ENCODE peak calls at places on chromosomes 1 and 21, in eight cellular contexts. X is esophagus muscularis mucosa; U is Calu3; C is AG04450; O is endodermal cell; L is progenitor cell of endocrine pancreas; A is CD8-positive, alpha-beta T cell; P is GM10248. T is an unnamed sample.

GRCh38 chr1:186188004-186188539 is 187.0 kb downstream of the TPR start:
- DNase-seq in X (no peak), U (no peak), C (peak; percentile 47), O (no peak), L (no peak), A (no peak), P (no peak), T (no peak)

GRCh38 chr1:68049941-68050878 is at the start of gene DIRAS3:
- DNase-seq in X (no peak), U (peak; percentile 48), C (peak; percentile 23), O (peak; percentile 55), L (no peak), A (no peak), P (no peak), T (no peak)

GRCh38 chr1:52662645-52663313 is 29.8 kb downstream of the SHISAL2A start:
- DNase-seq in X (no peak), U (peak; percentile 52), C (no peak), O (peak; percentile 90), L (no peak), A (no peak), P (no peak), T (no peak)

GRCh38 chr1:17587693-17588047 is 48.2 kb downstream of the ARHGEF10L start:
- DNase-seq in X (no peak), U (no peak), C (no peak), O (peak; percentile 88), L (no peak), A (no peak), P (no peak), T (no peak)

GRCh38 chr1:224769987-224770693 is 154.0 kb downstream of the CNIH3 start:
- DNase-seq in X (peak; percentile 72), U (no peak), C (peak; percentile 59), O (no peak), L (no peak), A (no peak), P (no peak), T (peak; percentile 23)

GRCh38 chr1:18284750-18285532 is 177.3 kb downstream of the IGSF21 start:
- DNase-seq in X (no peak), U (no peak), C (no peak), O (no peak), L (no peak), A (no peak), P (no peak), T (no peak)

GRCh38 chr1:35876988-35877387 is 6.0 kb upstream of the AGO1 start:
- DNase-seq in X (no peak), U (no peak), C (no peak), O (peak; percentile 86), L (peak; percentile 30), A (no peak), P (no peak), T (no peak)

GRCh38 chr1:27382950-27383627 is at the start of gene CD164L2:
- DNase-seq in X (no peak), U (peak; percentile 52), C (no peak), O (peak; percentile 97), L (peak; percentile 61), A (no peak), P (no peak), T (no peak)

GRCh38 chr1:1543706-1544099 is 3.3 kb upstream of the TMEM240 start:
- DNase-seq in X (no peak), U (no peak), C (no peak), O (no peak), L (no peak), A (no peak), P (no peak), T (no peak)

GRCh38 chr21:20811702-20812101 is 186.5 kb upstream of the NCAM2 start:
- DNase-seq in X (no peak), U (no peak), C (no peak), O (no peak), L (no peak), A (no peak), P (no peak), T (no peak)

GRCh38 chr1:210241121-210241520 is 8.5 kb downstream of the SERTAD4 start:
- DNase-seq in X (peak; percentile 70), U (no peak), C (no peak), O (no peak), L (no peak), A (no peak), P (no peak), T (no peak)

GRCh38 chr1:210237514-210237913 is 4.9 kb downstream of the SERTAD4 start:
- DNase-seq in X (peak; percentile 57), U (no peak), C (no peak), O (no peak), L (no peak), A (no peak), P (no peak), T (no peak)

GRCh38 chr1:210237981-210238380 is 5.4 kb downstream of the SERTAD4 start:
- DNase-seq in X (no peak), U (no peak), C (no peak), O (no peak), L (no peak), A (no peak), P (no peak), T (no peak)

GRCh38 chr1:210236840-210237409 is 4.3 kb downstream of the SERTAD4 start:
- DNase-seq in X (no peak), U (no peak), C (no peak), O (peak; percentile 62), L (no peak), A (no peak), P (no peak), T (peak; percentile 89)

GRCh38 chr1:210239295-210240155 is 6.9 kb downstream of the SERTAD4 start:
- DNase-seq in X (peak; percentile 90), U (peak; percentile 36), C (peak; percentile 84), O (peak; percentile 57), L (no peak), A (no peak), P (no peak), T (no peak)
- TF ChIP-seq CTCF in X (peak; percentile 25), U (peak; percentile 54), C (peak; percentile 76), O (peak; percentile 78), L (peak; percentile 52), A (no peak), P (no peak), T (peak; percentile 67)

GRCh38 chr1:88029142-88029541 is 654.9 kb upstream of the PKN2 start:
- DNase-seq in X (no peak), U (peak; percentile 26), C (no peak), O (peak; percentile 58), L (no peak), A (no peak), P (no peak), T (no peak)
- TF ChIP-seq CTCF in X (no peak), U (no peak), C (peak; percentile 17), O (peak; percentile 56), L (peak; percentile 45), A (no peak), P (no peak), T (no peak)

DNA sequence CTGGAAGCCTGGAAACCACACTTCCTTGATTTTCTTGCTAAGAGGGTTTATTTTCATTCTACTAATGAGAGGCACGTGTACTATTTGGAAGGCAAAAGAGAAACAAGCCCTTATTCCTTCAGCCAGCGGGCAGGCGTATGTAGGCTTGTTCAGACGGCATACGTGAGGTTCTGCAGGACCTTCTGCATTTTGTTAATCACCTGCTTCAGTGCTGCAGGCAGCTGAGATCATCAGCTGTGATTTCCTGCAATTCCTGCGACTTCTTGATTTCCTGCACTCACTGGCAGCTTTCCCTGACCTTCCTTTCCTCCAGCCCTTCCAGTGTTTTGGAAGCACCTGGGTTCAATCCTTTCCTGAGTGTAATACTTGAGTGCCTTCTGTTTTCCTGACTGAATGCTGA is 43.4 kb downstream of the TSNAX start:
- DNase-seq in X (no peak), U (no peak), C (no peak), O (no peak), L (no peak), A (no peak), P (no peak), T (no peak)
- TF ChIP-seq CTCF in X (no peak), U (no peak), C (no peak), O (no peak), L (no peak), A (no peak), P (no peak), T (no peak)

DNA sequence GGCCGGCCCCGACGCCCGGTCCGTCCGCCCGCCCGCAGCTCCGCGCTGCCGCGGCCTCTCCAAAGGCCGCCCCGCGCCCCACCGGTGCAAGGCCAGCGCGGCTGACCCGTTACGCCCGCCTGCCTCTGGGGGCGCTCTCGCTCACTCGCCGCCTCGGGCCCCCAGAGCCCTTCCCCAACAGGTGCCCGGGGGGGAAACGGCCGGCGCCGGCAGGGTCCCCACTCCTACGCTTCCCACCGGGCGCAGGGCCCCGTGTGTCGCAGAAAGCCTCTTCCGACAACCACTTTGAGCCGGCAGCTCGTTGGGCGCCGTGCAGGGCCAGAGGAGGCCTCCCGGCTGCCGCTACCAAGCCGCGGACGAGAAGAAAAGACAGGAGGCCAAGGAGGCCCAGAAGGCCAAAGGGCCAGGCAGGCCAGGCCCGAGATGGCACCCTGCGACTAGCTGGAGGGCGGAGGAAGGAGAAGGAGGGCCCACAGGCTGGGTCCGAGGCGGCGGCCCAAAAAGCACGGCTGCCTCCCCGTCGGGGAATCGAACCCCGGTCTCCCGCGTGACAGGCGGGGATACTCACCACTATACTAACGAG is 64.9 kb upstream of the FCGR2A start:
- DNase-seq in X (no peak), U (peak; percentile 87), C (no peak), O (peak; percentile 91), L (peak; percentile 58), A (peak; percentile 63), P (peak; percentile 85), T (no peak)
- TF ChIP-seq CTCF in X (peak; percentile 39), U (peak; percentile 67), C (peak; percentile 53), O (peak; percentile 75), L (peak; percentile 57), A (peak; percentile 38), P (peak; percentile 91), T (peak; percentile 54)

GRCh38 chr1:143611159-143611558 is 360.6 kb downstream of the FAM72C start:
- DNase-seq in X (no peak), U (no peak), C (no peak), O (no peak), L (no peak), A (no peak), P (no peak), T (no peak)
- TF ChIP-seq CTCF in X (no peak), U (no peak), C (peak; percentile 6), O (peak; percentile 19), L (no peak), A (no peak), P (no peak), T (no peak)

DNA sequence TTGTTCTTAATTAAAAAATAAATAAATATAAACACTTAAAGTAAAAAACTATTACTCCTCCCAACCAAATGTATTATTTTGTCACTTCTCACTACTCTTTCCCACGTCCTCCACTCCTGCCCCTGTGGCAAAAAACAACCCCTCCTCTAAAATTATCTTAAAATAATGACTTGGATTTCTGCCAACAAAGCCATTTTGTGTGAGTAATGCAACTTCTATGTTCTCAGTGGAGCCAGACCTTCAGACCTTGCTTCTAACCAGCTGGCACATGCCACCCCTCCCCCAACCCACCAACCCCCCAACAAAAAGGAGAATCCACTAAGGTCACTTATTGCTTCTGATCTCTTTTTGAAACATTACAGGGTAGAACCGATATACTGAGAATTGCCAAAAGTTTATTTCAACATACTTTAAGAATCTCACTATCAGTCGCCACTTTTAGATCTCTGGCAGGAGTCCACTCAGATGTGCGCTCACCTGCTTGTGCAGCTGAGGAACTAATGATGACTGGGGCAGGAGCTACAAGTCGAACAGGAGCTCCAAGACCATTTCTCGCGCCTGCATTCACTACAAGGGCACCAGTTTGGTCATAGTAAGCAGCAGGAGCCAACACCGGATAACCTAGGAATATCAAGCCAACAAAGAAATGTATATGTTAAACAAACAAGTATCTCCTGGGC is 58.3 kb upstream of the SDC3 start:
- DNase-seq in X (no peak), U (no peak), C (peak; percentile 33), O (no peak), L (no peak), A (no peak), P (no peak), T (no peak)
- TF ChIP-seq CTCF in X (no peak), U (no peak), C (no peak), O (no peak), L (no peak), A (no peak), P (no peak), T (no peak)

T was measured in osteocyte.